ENCODE peak calls at places on chromosome 6, in eight cellular contexts. F is mammary epithelial cell, R is pancreas, Q is fibroblast of mammary gland, Y is left ventricle myocardium inferior, G is GM12865, V is heart right ventricle, P is AG04450. L is an unnamed sample.
A peak's percentile ranks its signal among the peaks of the same experiment; 100 is the strongest.

GRCh38 chr6:150211700-150212615 is 69.1 kb downstream of the PPP1R14C start:
- DNase-seq in Y (no peak), P (no peak), V (no peak), R (no peak), G (no peak), Q (peak; percentile 14), F (no peak), L (peak; percentile 75)

GRCh38 chr6:149306967-149307366 is 10.5 kb upstream of the TAB2 start:
- DNase-seq in G (no peak), F (no peak), Y (no peak), P (no peak), V (no peak), Q (peak; percentile 86), R (no peak), L (peak; percentile 29)

GRCh38 chr6:135002229-135002844 is 52.3 kb downstream of the HBS1L start:
- DNase-seq in G (peak; percentile 65), F (no peak), R (no peak), V (no peak), P (no peak), Q (peak; percentile 34), Y (no peak), L (peak; percentile 11)

GRCh38 chr6:159819932-159820640 is 20.0 kb downstream of the PNLDC1 start:
- DNase-seq in Y (no peak), P (no peak), V (no peak), G (no peak), R (no peak), F (no peak), Q (no peak), L (no peak)

GRCh38 chr6:15299430-15300131 is 53.7 kb downstream of the JARID2 start:
- DNase-seq in R (no peak), G (peak; percentile 96), Q (no peak), P (no peak), Y (peak; percentile 34), F (no peak), V (peak; percentile 34), L (no peak)

GRCh38 chr6:83844170-83844569 is 9.0 kb upstream of the RIPPLY2 start:
- DNase-seq in V (no peak), G (no peak), Y (no peak), Q (no peak), P (no peak), F (peak; percentile 16), R (no peak), L (no peak)

GRCh38 chr6:108942556-108943492 is 94.6 kb downstream of the ARMC2 start:
- DNase-seq in V (no peak), R (no peak), P (no peak), Y (no peak), G (no peak), Q (no peak), F (no peak), L (no peak)

GRCh38 chr6:113067612-113068262 is 720.6 kb downstream of the RFPL4B start:
- DNase-seq in V (no peak), R (no peak), F (no peak), Q (peak; percentile 42), G (no peak), P (no peak), Y (no peak), L (peak; percentile 58)

GRCh38 chr6:218153-219018 is 73.9 kb upstream of the DUSP22 start:
- DNase-seq in V (no peak), G (peak; percentile 92), Y (no peak), R (no peak), F (no peak), Q (no peak), P (no peak), L (no peak)

GRCh38 chr6:73728548-73729205 is 32.7 kb downstream of the CD109 start:
- DNase-seq in F (no peak), G (peak; percentile 62), Q (no peak), P (no peak), V (no peak), R (no peak), Y (no peak), L (no peak)

GRCh38 chr6:130019796-130020105 is 1.4 kb downstream of the L3MBTL3 start:
- DNase-seq in F (no peak), Q (no peak), R (no peak), V (peak; percentile 8), Y (no peak), G (no peak), P (no peak), L (no peak)

GRCh38 chr6:39087197-39087596 is 27.8 kb downstream of the SAYSD1 start:
- DNase-seq in Q (no peak), Y (no peak), G (no peak), F (no peak), P (no peak), V (no peak), R (no peak), L (no peak)

GRCh38 chr6:11580686-11581085 is 43.1 kb downstream of the TMEM170B start:
- DNase-seq in Q (no peak), P (no peak), G (no peak), V (no peak), F (no peak), Y (no peak), R (no peak), L (no peak)

GRCh38 chr6:107116328-107116892 is 1.1 kb upstream of the BEND3 start:
- DNase-seq in Y (no peak), G (peak; percentile 49), P (no peak), Q (no peak), R (peak; percentile 72), V (no peak), F (peak; percentile 16), L (no peak)
- TF ChIP-seq CTCF in Y (no peak), G (no peak), P (peak; percentile 37), Q (peak; percentile 16), R (no peak), V (no peak), F (no peak), L (peak; percentile 22)

DNA sequence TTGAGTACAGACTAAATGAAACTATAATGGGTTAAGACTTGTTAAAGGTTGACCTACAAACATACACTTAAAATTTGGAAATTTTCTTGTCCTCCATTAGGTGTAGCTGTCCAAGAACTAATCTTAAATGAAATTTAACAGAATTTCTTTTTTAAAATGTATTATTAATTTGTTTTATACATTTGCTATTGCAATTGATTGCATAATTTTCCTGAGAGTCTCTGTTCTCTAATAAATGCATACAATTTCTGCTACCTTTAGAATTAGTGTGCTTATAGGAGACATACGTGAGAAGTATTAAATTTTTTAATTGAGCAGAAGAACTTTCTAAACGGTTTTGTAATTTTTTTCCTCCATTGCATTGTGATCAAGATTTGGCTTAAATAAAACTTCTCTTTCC is 1.5 kb downstream of the FAM135A start:
- DNase-seq in R (no peak), P (no peak), F (no peak), Y (no peak), Q (no peak), V (no peak), G (no peak), L (no peak)
- H3K4me3 ChIP-seq in R (no peak overlapping the region), P (no peak overlapping the region), F (peak overlapping the region; percentile 81), Y (peak overlapping the region; percentile 95), Q (no peak overlapping the region), V (peak overlapping the region; percentile 97), G (peak overlapping the region; percentile 78), L (no peak overlapping the region)

GRCh38 chr6:57268294-57268640 is 46.2 kb upstream of the RAB23 start:
- DNase-seq in Q (no peak), F (no peak), Y (no peak), R (no peak), G (no peak), P (no peak), V (no peak), L (no peak)
- TF ChIP-seq CTCF in Q (no peak), F (no peak), Y (no peak), R (no peak), G (no peak), P (no peak), V (no peak), L (no peak)

GRCh38 chr6:168064226-168064807 is 14.7 kb downstream of the FRMD1 start:
- DNase-seq in Y (no peak), V (no peak), R (no peak), P (no peak), G (no peak), F (no peak), Q (no peak), L (no peak)
- H3K4me3 ChIP-seq in Y (no peak overlapping the region), V (no peak overlapping the region), R (no peak overlapping the region), P (no peak overlapping the region), G (no peak overlapping the region), F (no peak overlapping the region), Q (no peak overlapping the region), L (no peak overlapping the region)

DNA sequence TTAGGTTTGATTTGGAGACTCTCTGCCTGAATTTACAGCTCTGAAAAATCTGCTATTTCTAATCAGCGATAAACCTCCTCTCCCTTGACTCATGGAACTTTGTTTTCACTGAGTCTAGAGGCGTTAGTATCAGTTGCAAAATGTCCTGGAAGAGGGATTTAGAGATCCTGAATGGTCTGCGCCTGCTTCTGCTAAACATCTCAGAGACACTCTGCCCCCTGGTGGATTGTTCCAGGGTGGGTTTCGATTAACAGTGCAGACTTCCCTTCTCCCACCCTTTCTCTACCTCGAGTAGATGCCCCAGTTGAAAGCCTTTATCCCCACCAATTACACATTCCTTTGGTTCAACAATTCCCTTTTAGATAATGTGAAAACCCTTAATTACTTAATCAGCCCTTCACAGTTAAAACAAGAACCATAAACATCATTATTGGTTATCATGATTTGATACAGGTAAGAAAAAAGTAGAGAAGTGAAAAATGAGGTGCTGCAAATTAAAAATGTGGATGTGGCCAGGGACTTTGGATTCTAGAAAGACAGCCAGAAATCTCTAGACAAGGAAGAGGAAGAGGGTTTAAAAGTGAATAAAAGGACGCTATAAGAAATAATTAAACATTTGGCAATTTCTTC is 5.5 kb downstream of the HTR1B start:
- DNase-seq in Y (peak; percentile 56), V (peak; percentile 39), Q (peak; percentile 97), R (peak; percentile 70), P (peak; percentile 90), G (peak; percentile 61), F (peak; percentile 75), L (peak; percentile 92)
- TF ChIP-seq CTCF in Y (peak; percentile 82), V (peak; percentile 74), Q (peak; percentile 94), R (peak; percentile 62), P (peak; percentile 85), G (peak; percentile 71), F (peak; percentile 70), L (peak; percentile 93)